ENCODE peak calls at places on chromosomes 6 and 20, in five cellular contexts. S is fibroblast of pulmonary artery; X is choroid plexus epithelial cell; I is stimulated activated naive CD4-positive, alpha-beta T cell treated with Interleukin-2 at 50 U/mL for 16 hours; Y is T-cell. V is an unnamed sample.

GRCh38 chr6:140043762-140044378 is 669.4 kb upstream of the CITED2 start:
- DNase-seq in I (no peak), Y (no peak), X (peak), S (peak), V (peak)

GRCh38 chr6:108876929-108877775 is 28.9 kb downstream of the ARMC2 start:
- DNase-seq in Y (no peak), X (peak), I (no peak), S (peak), V (no peak)

GRCh38 chr20:37273988-37274387 is 12.4 kb upstream of the GHRH start:
- DNase-seq in X (no peak), S (no peak), I (no peak), Y (no peak), V (no peak)

GRCh38 chr6:30101939-30102700 is 10.8 kb downstream of the TRIM31 start:
- DNase-seq in S (peak), Y (no peak), I (peak), X (peak), V (peak)

GRCh38 chr20:15061955-15062354 is 724.5 kb upstream of the FLRT3 start:
- DNase-seq in Y (no peak), X (no peak), I (no peak), S (no peak), V (no peak)

GRCh38 chr20:57695012-57695411 is 14.8 kb downstream of the PMEPA1 start:
- DNase-seq in I (no peak), Y (no peak), X (peak), S (no peak), V (peak)

GRCh38 chr6:13272131-13273046 is 55.9 kb downstream of the TBC1D7 start:
- DNase-seq in I (no peak), S (no peak), Y (no peak), X (no peak), V (no peak)

GRCh38 chr20:58054744-58055373 is 173.6 kb downstream of the ANKRD60 start:
- DNase-seq in S (no peak), X (peak), Y (no peak), I (no peak), V (no peak)

GRCh38 chr6:48084201-48084600 is 26.8 kb downstream of the PTCHD4 start:
- DNase-seq in Y (no peak), S (peak), X (peak), I (no peak), V (no peak)

V was measured in epithelial cell of prostate.